ENCODE peak calls at places on chromosomes 1 and 21, in four cellular contexts. One of them, this sample, is unnamed.

GRCh38 chr1:55007626-55008025 is 8.9 kb downstream of the BSND start:
- DNase-seq in HepG2: no peak
- DNase-seq in GM12878: no peak
- DNase-seq in SK-N-SH: no peak
- DNase-seq in this sample: no peak

GRCh38 chr1:225811622-225812487 is 1.9 kb downstream of the EPHX1 start:
- DNase-seq in GM12878: no peak
- DNase-seq in SK-N-SH: no peak
- DNase-seq in HepG2: peak
- DNase-seq in this sample: peak

GRCh38 chr1:188367669-188368068 is 1538.9 kb downstream of the PLA2G4A start:
- DNase-seq in HepG2: no peak
- DNase-seq in SK-N-SH: no peak
- DNase-seq in GM12878: no peak
- DNase-seq in this sample: no peak

GRCh38 chr1:159798893-159799292 is 3.3 kb upstream of the FCRL6 start:
- DNase-seq in HepG2: peak
- DNase-seq in SK-N-SH: peak
- DNase-seq in GM12878: no peak
- DNase-seq in this sample: peak

GRCh38 chr1:176033879-176034278 is 173.2 kb downstream of the COP1 start:
- DNase-seq in GM12878: no peak
- DNase-seq in SK-N-SH: no peak
- DNase-seq in HepG2: no peak
- DNase-seq in this sample: no peak

GRCh38 chr1:180908084-180908765 is 4.5 kb upstream of the KIAA1614 start:
- DNase-seq in SK-N-SH: peak
- DNase-seq in GM12878: no peak
- DNase-seq in HepG2: no peak
- DNase-seq in this sample: no peak

GRCh38 chr1:103941086-103941485 is 191.4 kb downstream of the AMY1C start:
- DNase-seq in HepG2: no peak
- DNase-seq in GM12878: no peak
- DNase-seq in SK-N-SH: no peak
- DNase-seq in this sample: no peak

GRCh38 chr21:46023126-46023985 is 41.8 kb downstream of the COL6A1 start:
- DNase-seq in HepG2: no peak
- DNase-seq in GM12878: no peak
- DNase-seq in SK-N-SH: no peak
- DNase-seq in this sample: no peak

GRCh38 chr1:147837845-147838363 is 64.7 kb upstream of the GJA8 start:
- DNase-seq in HepG2: no peak
- DNase-seq in SK-N-SH: no peak
- DNase-seq in GM12878: no peak
- DNase-seq in this sample: no peak

GRCh38 chr1:184892116-184892515 is 82.2 kb downstream of the NIBAN1 start:
- DNase-seq in HepG2: no peak
- DNase-seq in SK-N-SH: no peak
- DNase-seq in GM12878: no peak
- DNase-seq in this sample: no peak

GRCh38 chr1:90114521-90115141 is 119.7 kb downstream of the ZNF326 start:
- DNase-seq in HepG2: peak
- DNase-seq in GM12878: peak
- DNase-seq in SK-N-SH: peak
- DNase-seq in this sample: peak

GRCh38 chr1:151998611-151999362 is 5.1 kb upstream of the S100A10 start:
- DNase-seq in HepG2: no peak
- DNase-seq in SK-N-SH: no peak
- DNase-seq in GM12878: no peak
- DNase-seq in this sample: peak
- H3K4me2 ChIP-seq in HepG2: no peak
- H3K4me2 ChIP-seq in SK-N-SH: no peak
- H3K4me2 ChIP-seq in GM12878: no peak
- H3K4me2 ChIP-seq in this sample: peak

GRCh38 chr1:232891656-232892317 is 58.6 kb upstream of the NTPCR start:
- DNase-seq in SK-N-SH: no peak
- DNase-seq in HepG2: no peak
- DNase-seq in GM12878: no peak
- DNase-seq in this sample: no peak

GRCh38 chr1:232894436-232894835 is 56.0 kb upstream of the NTPCR start:
- DNase-seq in SK-N-SH: no peak
- DNase-seq in HepG2: no peak
- DNase-seq in GM12878: no peak
- DNase-seq in this sample: no peak

GRCh38 chr1:232890340-232890953 is 60.0 kb upstream of the NTPCR start:
- DNase-seq in GM12878: no peak
- DNase-seq in SK-N-SH: no peak
- DNase-seq in HepG2: no peak
- DNase-seq in this sample: no peak

GRCh38 chr1:232893481-232894313 is 56.7 kb upstream of the NTPCR start:
- DNase-seq in GM12878: no peak
- DNase-seq in SK-N-SH: peak
- DNase-seq in HepG2: no peak
- DNase-seq in this sample: no peak

GRCh38 chr1:232891116-232891515 is 59.3 kb upstream of the NTPCR start:
- DNase-seq in HepG2: no peak
- DNase-seq in SK-N-SH: no peak
- DNase-seq in GM12878: no peak
- DNase-seq in this sample: no peak
- TF ChIP-seq PBX3 in HepG2: no peak
- TF ChIP-seq PBX3 in SK-N-SH: no peak
- TF ChIP-seq PBX3 in GM12878: no peak
- TF ChIP-seq PBX3 in this sample: no peak

DNA sequence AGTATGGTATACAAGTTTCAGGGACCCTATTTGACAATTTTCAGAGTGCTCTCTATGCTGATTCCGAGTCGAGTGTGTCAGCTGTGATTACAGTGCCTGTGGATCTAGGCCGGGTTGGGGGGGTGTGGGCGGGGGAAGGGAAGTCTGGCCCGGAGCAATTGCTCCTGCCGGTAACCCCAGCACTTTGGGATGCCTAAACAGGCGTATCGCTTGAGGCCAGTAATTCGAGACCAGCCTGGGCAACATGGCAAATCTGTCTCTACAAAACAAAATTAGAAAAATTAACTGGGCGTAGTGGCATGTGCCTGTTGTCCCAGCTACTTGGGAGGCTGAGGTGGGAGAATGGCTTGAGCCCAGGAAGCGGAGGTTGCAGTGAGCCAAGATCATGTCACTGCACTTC is 1.6 kb upstream of the IL10RB start:
- DNase-seq in HepG2: no peak
- DNase-seq in SK-N-SH: no peak
- DNase-seq in GM12878: no peak
- DNase-seq in this sample: no peak
- H3K4me2 ChIP-seq in HepG2: no peak
- H3K4me2 ChIP-seq in SK-N-SH: no peak
- H3K4me2 ChIP-seq in GM12878: peak
- H3K4me2 ChIP-seq in this sample: no peak

GRCh38 chr1:165893507-165893906 is 66.1 kb downstream of the UCK2 start:
- DNase-seq in SK-N-SH: no peak
- DNase-seq in GM12878: no peak
- DNase-seq in HepG2: no peak
- DNase-seq in this sample: no peak

GRCh38 chr1:165892935-165893334 is 65.5 kb downstream of the UCK2 start:
- DNase-seq in GM12878: no peak
- DNase-seq in SK-N-SH: no peak
- DNase-seq in HepG2: no peak
- DNase-seq in this sample: no peak

GRCh38 chr1:165896277-165896676 is 68.9 kb downstream of the UCK2 start:
- DNase-seq in GM12878: no peak
- DNase-seq in SK-N-SH: no peak
- DNase-seq in HepG2: no peak
- DNase-seq in this sample: no peak

GRCh38 chr1:165895451-165895871 is 68.0 kb downstream of the UCK2 start:
- DNase-seq in GM12878: no peak
- DNase-seq in SK-N-SH: no peak
- DNase-seq in HepG2: no peak
- DNase-seq in this sample: no peak

GRCh38 chr1:165894591-165894990 is 67.2 kb downstream of the UCK2 start:
- DNase-seq in HepG2: no peak
- DNase-seq in SK-N-SH: no peak
- DNase-seq in GM12878: no peak
- DNase-seq in this sample: peak
- TF ChIP-seq PBX3 in HepG2: no peak
- TF ChIP-seq PBX3 in SK-N-SH: no peak
- TF ChIP-seq PBX3 in GM12878: no peak
- TF ChIP-seq PBX3 in this sample: no peak

DNA sequence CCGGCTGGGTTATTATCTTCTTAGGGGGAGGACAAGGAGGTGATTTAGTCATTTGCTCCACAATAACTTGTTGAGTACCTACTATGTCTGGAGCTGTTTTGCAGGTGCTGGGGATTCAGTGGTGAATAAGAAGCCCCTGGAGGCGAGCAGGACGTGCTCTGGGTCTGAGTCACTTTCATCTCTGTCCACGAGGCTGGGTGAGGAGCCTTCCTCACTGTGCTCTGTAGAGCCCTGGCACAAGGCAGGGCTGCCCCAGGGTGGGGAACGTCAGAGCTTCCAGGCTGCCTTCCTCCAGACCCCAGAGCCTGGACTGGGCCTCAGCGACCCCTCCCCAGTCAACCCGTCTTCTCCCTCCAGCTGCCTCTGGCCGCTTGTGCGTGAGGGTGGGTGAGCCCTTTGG is 2.5 kb upstream of the PADI6 start:
- DNase-seq in GM12878: no peak
- DNase-seq in HepG2: no peak
- DNase-seq in SK-N-SH: no peak
- DNase-seq in this sample: no peak
- H3K4me2 ChIP-seq in GM12878: no peak
- H3K4me2 ChIP-seq in HepG2: no peak
- H3K4me2 ChIP-seq in SK-N-SH: no peak
- H3K4me2 ChIP-seq in this sample: no peak

DNA sequence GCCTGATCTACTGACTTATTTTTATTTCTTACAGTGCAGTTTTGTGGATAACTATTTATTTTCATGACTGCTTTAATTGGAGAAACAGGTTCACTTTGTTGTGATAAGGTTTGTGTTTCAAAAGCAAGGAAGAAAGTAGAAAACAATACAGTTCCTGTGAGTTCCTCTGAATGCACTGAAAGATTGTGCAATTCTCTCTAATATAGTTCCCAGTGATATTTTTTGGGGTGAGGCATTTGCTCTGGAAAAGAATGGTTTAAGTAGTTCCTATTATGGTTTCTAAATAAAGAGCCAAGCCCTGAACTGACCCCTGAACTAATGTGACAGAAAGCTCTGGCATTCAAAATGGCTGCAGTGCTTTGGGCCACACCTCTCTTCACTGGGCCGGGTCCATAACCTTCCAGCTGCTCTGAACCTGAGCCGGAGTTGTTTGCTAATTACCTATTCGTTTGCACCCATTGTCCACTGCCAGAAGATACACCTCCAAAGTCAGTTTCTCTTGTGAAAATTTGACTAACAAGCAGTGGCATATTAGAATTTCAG is 56.6 kb upstream of the VTCN1 start:
- DNase-seq in HepG2: no peak
- DNase-seq in SK-N-SH: no peak
- DNase-seq in GM12878: no peak
- DNase-seq in this sample: no peak
- TF ChIP-seq PBX3 in HepG2: no peak
- TF ChIP-seq PBX3 in SK-N-SH: no peak
- TF ChIP-seq PBX3 in GM12878: no peak
- TF ChIP-seq PBX3 in this sample: no peak